ENCODE peak calls at places on chromosomes 16 and 17, in seven cellular contexts. J is HepG2, U is A549, A is K562, D is neural progenitor cell, E is mesenchymal stem cell, B is H1. R is an unnamed sample. For H3K4me1, the result is how much of the 10 kb centered on the place peaks cover.

GRCh38 chr16:19431636-19432340 is 14.1 kb downstream of the TMC5 start:
- DNase-seq in E (no peak), D (no peak), U (no peak), A (no peak), B (no peak), J (no peak), R (peak)

GRCh38 chr16:27491894-27492587 is 57.7 kb downstream of the GTF3C1 start:
- DNase-seq in E (no peak), J (no peak), A (no peak), B (no peak), D (no peak), U (no peak), R (peak)

GRCh38 chr17:3845361-3845753 is 689 bp downstream of the NCBP3 start:
- DNase-seq in E (peak), B (no peak), D (no peak), A (peak), U (no peak), J (no peak), R (no peak)

GRCh38 chr17:2853111-2853721 is 57.0 kb downstream of the RAP1GAP2 start:
- DNase-seq in B (peak), U (peak), E (peak), D (peak), J (no peak), A (no peak), R (peak)

GRCh38 chr16:77961811-77962210 is 60.5 kb upstream of the CLEC3A start:
- DNase-seq in D (no peak), A (no peak), J (no peak), E (peak), B (no peak), U (no peak), R (peak)

GRCh38 chr16:55711959-55712876 is 56.4 kb downstream of the SLC6A2 start:
- DNase-seq in E (peak), J (peak), D (peak), U (peak), A (peak), B (peak), R (peak)

GRCh38 chr17:79788455-79788854 is 8.4 kb downstream of the CBX8 start:
- DNase-seq in U (no peak), B (no peak), E (no peak), J (no peak), D (no peak), A (no peak), R (no peak)

GRCh38 chr16:68077866-68078725 is 7.1 kb upstream of the NFATC3 start:
- DNase-seq in A (no peak), U (no peak), D (no peak), J (no peak), E (no peak), B (peak), R (no peak)

GRCh38 chr17:44932526-44933097 is 15.0 kb downstream of the KIF18B start:
- DNase-seq in A (no peak), E (no peak), D (no peak), U (no peak), J (no peak), B (no peak), R (no peak)

GRCh38 chr17:16215273-16215964 is at the start of gene NCOR1:
- DNase-seq in J (peak), B (peak), D (peak), U (peak), A (peak), E (peak), R (peak)

GRCh38 chr17:16214190-16215001 is 938 bp downstream of the NCOR1 start:
- DNase-seq in U (no peak), D (peak), J (no peak), B (no peak), E (peak), A (no peak), R (no peak)

GRCh38 chr17:16215002-16215272 is 397 bp downstream of the NCOR1 start:
- DNase-seq in D (peak), E (peak), A (peak), B (no peak), J (peak), U (peak), R (peak)

GRCh38 chr17:16215965-16216316 is 607 bp upstream of the NCOR1 start:
- DNase-seq in B (no peak), J (peak), D (no peak), E (no peak), A (peak), U (no peak), R (peak)

GRCh38 chr17:16217002-16217635 is at the start of gene PIGL:
- DNase-seq in D (peak), A (peak), B (peak), E (peak), J (peak), U (peak), R (peak)
- H3K4me1 ChIP-seq in D (under half), A (under half), B (under half), E (under half), J (under half), U (under half), R (under half)

DNA sequence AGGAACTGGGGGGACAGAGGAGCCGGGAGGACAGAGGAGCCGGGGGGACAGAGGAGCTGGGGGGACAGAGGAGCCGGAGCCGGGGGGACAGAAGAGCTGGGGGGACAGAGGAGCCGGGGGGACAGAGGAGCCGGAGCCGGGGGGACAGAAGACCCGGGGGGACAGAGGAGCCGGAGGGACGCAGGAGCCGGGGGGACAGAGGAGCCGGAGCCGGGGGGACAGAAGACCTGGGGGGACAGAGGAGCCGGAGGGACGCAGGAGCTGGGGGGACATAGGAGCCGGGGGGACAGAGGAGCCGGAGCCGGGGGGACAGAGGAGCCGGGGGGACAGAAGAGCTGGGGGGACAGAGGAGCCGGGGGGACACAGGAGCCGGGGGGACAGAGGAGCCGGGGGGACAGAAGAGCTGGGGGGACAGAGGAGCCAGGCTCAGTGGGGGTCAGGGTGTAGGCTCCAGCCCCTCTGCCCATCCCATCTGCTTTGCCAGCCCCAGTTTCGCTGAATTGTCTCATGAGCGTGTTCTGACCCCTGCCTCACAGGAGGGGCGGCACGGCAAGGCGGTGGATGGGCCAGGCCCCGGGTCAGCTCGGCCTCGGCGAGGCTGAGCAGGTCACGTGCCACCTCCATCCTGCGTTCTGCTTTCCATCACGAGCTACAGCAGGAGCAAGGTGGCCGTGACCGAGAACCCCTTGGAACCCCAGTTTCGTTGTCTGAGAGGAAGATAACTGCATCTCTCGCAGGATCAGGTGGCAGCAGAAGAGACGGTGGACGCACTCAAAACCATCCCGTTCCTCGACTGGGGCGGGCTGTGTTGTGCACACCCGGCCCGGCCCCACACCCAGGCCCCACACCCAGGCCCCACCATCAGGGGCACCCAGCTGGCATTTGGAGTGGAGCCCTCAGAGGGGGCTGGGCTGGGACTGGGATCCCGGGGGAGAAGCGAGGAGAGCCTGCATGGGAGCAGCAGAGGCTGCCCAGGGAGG is 26.1 kb upstream of the CBFA2T3 start:
- DNase-seq in U (no peak), E (no peak), B (peak), D (no peak), J (no peak), A (peak), R (no peak)
- H3K4me2 ChIP-seq in U (peak), E (no peak), B (no peak), D (no peak), J (no peak), A (peak), R (no peak)

DNA sequence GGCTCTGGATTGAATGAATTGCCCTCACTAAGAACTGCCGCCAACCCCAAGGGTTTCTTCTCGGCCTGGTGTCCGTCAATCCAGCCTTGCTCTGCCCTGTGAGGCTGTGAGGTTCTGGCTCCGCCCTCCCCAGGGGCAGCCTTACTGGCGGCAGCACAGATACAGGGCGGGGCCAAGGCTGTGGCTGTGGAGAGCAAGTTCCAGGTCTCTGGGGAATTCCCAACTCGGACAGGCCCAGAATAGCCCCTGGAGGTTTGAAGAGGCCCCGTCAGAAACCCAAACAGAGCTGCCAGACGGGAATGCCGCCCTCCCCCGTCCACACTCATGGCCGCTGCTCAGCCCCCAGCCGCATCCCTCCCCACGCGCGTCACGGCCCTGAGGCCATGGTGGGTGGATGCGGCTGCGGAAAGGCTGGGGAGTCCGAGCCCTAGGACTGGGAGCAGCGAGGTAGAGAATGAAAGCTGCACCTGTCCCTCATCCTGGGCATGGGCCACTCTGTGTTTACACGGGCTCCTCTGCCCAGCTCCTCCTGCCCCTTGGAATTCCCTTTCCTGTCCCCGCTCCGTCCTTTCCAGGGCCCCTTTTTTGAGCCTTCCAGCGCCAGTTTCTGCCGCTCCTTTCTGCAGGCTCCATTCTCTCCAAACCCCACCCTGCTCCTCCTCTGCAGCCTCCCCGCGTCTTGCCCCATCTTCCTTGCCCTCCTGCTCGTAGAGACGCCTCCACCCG is 660 bp upstream of the PRRT2 start:
- DNase-seq in B (peak), U (peak), E (peak), J (peak), A (peak), D (peak), R (peak)
- H3K4me1 ChIP-seq in B (half or more), U (under half), E (half or more), J (half or more), A (under half), D (half or more), R (under half)

GRCh38 chr16:85615852-85616607 is 2.9 kb downstream of the GSE1 start:
- DNase-seq in E (peak), D (peak), U (peak), A (peak), B (peak), J (peak), R (peak)

GRCh38 chr16:85615014-85615851 is 2.1 kb downstream of the GSE1 start:
- DNase-seq in E (peak), D (peak), J (peak), U (peak), A (peak), B (peak), R (peak)

GRCh38 chr16:85617948-85618347 is 4.8 kb downstream of the GSE1 start:
- DNase-seq in U (no peak), D (no peak), J (no peak), B (no peak), A (no peak), E (no peak), R (peak)

GRCh38 chr16:85618509-85618908 is 5.4 kb downstream of the GSE1 start:
- DNase-seq in J (no peak), B (no peak), E (no peak), D (no peak), A (no peak), U (no peak), R (no peak)

DNA sequence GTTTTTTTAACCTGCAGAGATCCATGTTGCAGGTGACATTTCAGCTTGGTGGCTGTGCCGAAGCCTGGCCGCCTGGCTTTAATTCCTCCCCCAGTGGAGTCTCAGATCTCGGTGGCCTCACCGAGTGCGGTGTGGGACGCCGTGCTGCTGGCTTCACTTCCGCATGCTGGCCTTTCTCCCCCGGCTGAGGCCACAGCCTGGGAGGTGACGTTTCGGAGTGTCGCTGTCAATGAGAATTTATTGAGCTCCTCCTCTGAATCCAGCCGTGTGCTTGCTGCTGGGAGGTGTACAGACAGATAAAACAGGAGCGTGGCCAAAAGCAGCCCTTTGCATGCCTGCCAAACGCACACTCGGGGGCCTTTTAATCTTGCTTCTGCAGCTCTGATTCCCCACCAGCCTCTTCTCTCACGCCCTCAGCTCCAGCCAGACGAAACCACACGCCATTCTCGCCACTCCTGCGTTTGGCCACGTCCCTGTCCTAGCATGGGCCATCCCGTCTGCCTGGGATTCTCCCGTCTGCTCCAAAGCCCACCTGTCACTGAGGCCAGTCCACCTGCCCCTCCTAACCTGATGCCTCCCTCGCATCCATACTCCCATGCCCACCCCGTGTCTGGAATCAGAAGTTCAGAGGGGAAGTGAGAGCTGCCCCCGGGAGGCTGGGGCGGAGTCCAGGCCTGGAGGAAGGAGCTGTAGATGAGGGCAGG is 3.6 kb downstream of the GSE1 start:
- DNase-seq in U (no peak), J (no peak), A (peak), B (no peak), D (no peak), E (peak), R (no peak)
- H3K4me2 ChIP-seq in U (no peak), J (no peak), A (peak), B (no peak), D (peak), E (peak), R (peak)

GRCh38 chr16:70687172-70687531 is 1.3 kb upstream of the MTSS2 start:
- DNase-seq in E (no peak), J (no peak), A (peak), B (no peak), U (no peak), D (no peak), R (no peak)

GRCh38 chr16:70685061-70685937 is 554 bp downstream of the MTSS2 start:
- DNase-seq in J (no peak), A (peak), U (no peak), D (no peak), E (peak), B (no peak), R (no peak)

GRCh38 chr16:70685938-70686375 is at the start of gene MTSS2:
- DNase-seq in D (peak), U (peak), J (peak), E (peak), A (peak), B (peak), R (peak)

GRCh38 chr16:70687671-70688265 is 1.9 kb upstream of the MTSS2 start:
- DNase-seq in J (no peak), E (no peak), U (no peak), B (no peak), A (no peak), D (no peak), R (no peak)

GRCh38 chr16:70686376-70687171 is 721 bp upstream of the MTSS2 start:
- DNase-seq in U (no peak), D (no peak), A (no peak), E (no peak), B (no peak), J (no peak), R (no peak)
- H3K4me1 ChIP-seq in U (half or more), D (under half), A (under half), E (half or more), B (under half), J (half or more), R (half or more)

GRCh38 chr16:85249830-85250455 is 137.7 kb upstream of the CIBAR2 start:
- DNase-seq in A (no peak), E (no peak), B (no peak), U (no peak), D (no peak), J (no peak), R (no peak)
- H3K4me2 ChIP-seq in A (no peak), E (no peak), B (no peak), U (no peak), D (no peak), J (no peak), R (no peak)